ENCODE peak calls at places on chromosomes 5 and 9, in eight cellular contexts. Z is cardiac muscle cell, W is SK-N-SH, G is uterus, U is IMR-90, E is esophagus squamous epithelium, V is PC-9, M is aorta. K is an unnamed sample.

GRCh38 chr9:120365386-120365785 is 214.6 kb downstream of the CDK5RAP2 start:
- DNase-seq in Z (no peak), W (no peak), G (no peak), U (no peak), E (no peak), V (no peak), M (no peak), K (no peak)

GRCh38 chr5:96431376-96432244 is 1.4 kb downstream of the PCSK1 start:
- DNase-seq in Z (peak; percentile 64), W (no peak), G (peak; percentile 20), U (peak; percentile 35), E (no peak), V (no peak), M (peak; percentile 82), K (peak; percentile 23)

GRCh38 chr9:88818495-88819201 is 172.6 kb upstream of the S1PR3 start:
- DNase-seq in Z (peak; percentile 70), W (no peak), G (no peak), U (peak; percentile 62), E (no peak), V (no peak), M (no peak), K (peak; percentile 36)

GRCh38 chr9:13035822-13036221 is 243.7 kb downstream of the MPDZ start:
- DNase-seq in Z (no peak), W (no peak), G (no peak), U (no peak), E (no peak), V (no peak), M (no peak), K (no peak)

GRCh38 chr9:110099236-110099741 is 108.7 kb downstream of the C9orf152 start:
- DNase-seq in Z (peak; percentile 82), W (peak; percentile 50), G (peak; percentile 34), U (peak; percentile 84), E (no peak), V (peak; percentile 70), M (no peak), K (no peak)

GRCh38 chr9:132048191-132048590 is 31.5 kb downstream of the MED27 start:
- DNase-seq in Z (no peak), W (no peak), G (no peak), U (no peak), E (no peak), V (no peak), M (no peak), K (no peak)

GRCh38 chr5:176180781-176181180 is 57.4 kb upstream of the SIMC1 start:
- DNase-seq in Z (no peak), W (no peak), G (no peak), U (no peak), E (no peak), V (no peak), M (no peak), K (peak; percentile 59)

GRCh38 chr5:24642022-24642421 is 2.8 kb downstream of the CDH10 start:
- DNase-seq in Z (peak; percentile 12), W (peak; percentile 0), G (no peak), U (peak; percentile 0), E (no peak), V (no peak), M (no peak), K (no peak)

GRCh38 chr5:108003178-108003577 is 332.4 kb upstream of the EFNA5 start:
- DNase-seq in Z (peak; percentile 48), W (peak; percentile 12), G (no peak), U (peak; percentile 61), E (no peak), V (no peak), M (no peak), K (no peak)

GRCh38 chr5:17256839-17257238 is 39.4 kb downstream of the BASP1 start:
- DNase-seq in Z (no peak), W (no peak), G (no peak), U (no peak), E (no peak), V (no peak), M (no peak), K (no peak)
- H3K36me3 ChIP-seq in Z (no peaks in the 10 kb centered on the region), W (no peaks in the 10 kb centered on the region), G (no peaks in the 10 kb centered on the region), U (peaks cover 14% of the 10 kb centered on the region), E (no peaks in the 10 kb centered on the region), V (no peaks in the 10 kb centered on the region), M (no peaks in the 10 kb centered on the region), K (peaks cover 6% of the 10 kb centered on the region)

GRCh38 chr5:157730900-157731271 is 334 bp upstream of the THG1L start:
- DNase-seq in Z (no peak), W (no peak), G (no peak), U (no peak), E (no peak), V (no peak), M (no peak), K (no peak)
- H3K4me3 ChIP-seq in Z (peak overlapping the region; percentile 58), W (peak overlapping the region; percentile 93), G (peak overlapping the region; percentile 80), U (peak overlapping the region; percentile 65), E (peak overlapping the region; percentile 86), V (peak overlapping the region; percentile 69), M (peak overlapping the region; percentile 3), K (peak overlapping the region; percentile 82)

GRCh38 chr5:3593771-3594513 is 1.7 kb upstream of the IRX1 start:
- DNase-seq in Z (no peak), W (no peak), G (no peak), U (no peak), E (no peak), V (no peak), M (no peak), K (peak; percentile 63)

GRCh38 chr5:3590253-3590966 is 5.2 kb upstream of the IRX1 start:
- DNase-seq in Z (no peak), W (no peak), G (no peak), U (no peak), E (no peak), V (no peak), M (no peak), K (peak; percentile 76)

GRCh38 chr5:3594514-3595101 is 1.0 kb upstream of the IRX1 start:
- DNase-seq in Z (no peak), W (peak; percentile 25), G (no peak), U (no peak), E (no peak), V (no peak), M (no peak), K (peak; percentile 88)

GRCh38 chr5:3592298-3592697 is 3.3 kb upstream of the IRX1 start:
- DNase-seq in Z (no peak), W (peak; percentile 24), G (no peak), U (no peak), E (no peak), V (no peak), M (no peak), K (peak; percentile 88)

GRCh38 chr5:3590967-3591900 is 4.4 kb upstream of the IRX1 start:
- DNase-seq in Z (no peak), W (peak; percentile 17), G (no peak), U (no peak), E (no peak), V (no peak), M (no peak), K (peak; percentile 71)
- H3K27me3 ChIP-seq in Z (peaks cover 92% of the 10 kb centered on the region), W (peaks cover 59% of the 10 kb centered on the region), G (peaks cover 65% of the 10 kb centered on the region), U (peaks cover 41% of the 10 kb centered on the region), E (peaks cover 100% of the 10 kb centered on the region), V (peaks cover 22% of the 10 kb centered on the region), M (no peaks in the 10 kb centered on the region), K (peaks cover 91% of the 10 kb centered on the region)

DNA sequence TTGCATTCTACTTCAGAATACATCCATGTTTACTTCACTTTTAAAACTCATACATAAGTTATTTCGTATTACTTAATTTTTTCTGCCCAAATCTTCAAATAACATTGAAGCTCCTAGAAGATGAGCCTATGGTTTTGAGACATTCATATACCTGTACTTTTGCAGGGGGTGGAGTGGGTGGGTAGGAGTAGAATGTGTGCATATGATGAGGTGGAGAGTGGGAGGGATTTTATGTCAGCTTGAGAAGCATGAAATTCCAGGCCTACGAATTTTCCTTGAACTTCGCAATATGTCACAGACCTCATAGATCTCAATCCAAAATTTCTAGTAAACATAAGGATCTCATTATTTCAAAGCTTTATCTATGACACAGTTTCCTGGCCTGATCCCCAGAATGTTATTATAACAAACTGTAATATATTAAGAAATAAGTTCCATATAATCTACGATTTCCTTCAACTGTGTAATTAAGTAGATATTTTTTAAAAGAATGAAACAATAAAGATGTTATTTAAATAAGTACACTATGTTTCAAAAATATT is 19.7 kb upstream of the MOB3B start:
- DNase-seq in Z (peak; percentile 72), W (no peak), G (no peak), U (peak; percentile 36), E (no peak), V (no peak), M (no peak), K (no peak)
- H3K36me3 ChIP-seq in Z (peaks cover 13% of the 10 kb centered on the region), W (peaks cover 20% of the 10 kb centered on the region), G (no peaks in the 10 kb centered on the region), U (no peaks in the 10 kb centered on the region), E (no peaks in the 10 kb centered on the region), V (no peaks in the 10 kb centered on the region), M (no peaks in the 10 kb centered on the region), K (peaks cover 6% of the 10 kb centered on the region)

DNA sequence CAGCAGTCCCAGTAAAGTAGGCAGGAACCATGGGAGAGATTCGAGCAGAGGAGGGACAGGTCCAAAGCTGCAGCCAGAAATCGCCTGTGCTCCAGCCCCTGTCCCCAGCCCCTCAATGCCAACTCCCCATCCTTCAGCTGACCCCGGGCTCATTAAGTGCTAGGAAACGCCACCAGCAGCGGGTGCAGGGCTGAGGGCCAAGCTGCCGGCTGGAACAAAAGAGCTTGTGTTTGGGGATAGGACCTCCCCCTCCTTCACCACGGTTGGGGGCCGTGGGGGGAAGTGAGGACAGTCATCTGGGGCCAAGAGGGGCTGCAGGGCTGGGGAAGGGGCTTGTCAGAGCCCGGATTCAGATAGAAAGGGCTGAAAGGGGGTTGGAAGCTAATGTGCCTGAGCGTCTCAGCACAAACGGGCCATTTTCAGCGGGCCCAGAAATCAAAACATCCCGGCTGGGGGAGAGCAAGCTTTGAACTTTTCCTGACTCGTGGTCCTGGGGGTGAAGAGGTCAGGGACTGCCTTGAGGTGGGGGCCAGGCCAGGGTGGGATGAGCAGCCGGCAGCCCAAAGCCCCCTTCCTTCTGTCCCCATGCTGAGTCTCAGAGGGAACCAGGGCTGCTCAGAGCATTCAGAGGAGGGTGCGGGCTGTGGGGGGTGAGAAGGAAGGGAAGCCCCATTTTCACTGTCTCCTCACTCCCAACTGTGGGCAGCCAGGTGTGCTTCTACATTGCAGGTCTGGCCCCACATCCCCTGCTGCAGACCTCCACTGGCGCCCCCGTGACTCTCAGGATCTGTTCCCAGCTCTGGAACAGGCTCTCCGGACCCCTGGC is 69.4 kb upstream of the DAB2IP start:
- DNase-seq in Z (no peak), W (no peak), G (no peak), U (no peak), E (no peak), V (no peak), M (no peak), K (peak; percentile 80)
- H3K4me3 ChIP-seq in Z (no peak overlapping the region), W (no peak overlapping the region), G (no peak overlapping the region), U (no peak overlapping the region), E (no peak overlapping the region), V (no peak overlapping the region), M (no peak overlapping the region), K (no peak overlapping the region)

DNA sequence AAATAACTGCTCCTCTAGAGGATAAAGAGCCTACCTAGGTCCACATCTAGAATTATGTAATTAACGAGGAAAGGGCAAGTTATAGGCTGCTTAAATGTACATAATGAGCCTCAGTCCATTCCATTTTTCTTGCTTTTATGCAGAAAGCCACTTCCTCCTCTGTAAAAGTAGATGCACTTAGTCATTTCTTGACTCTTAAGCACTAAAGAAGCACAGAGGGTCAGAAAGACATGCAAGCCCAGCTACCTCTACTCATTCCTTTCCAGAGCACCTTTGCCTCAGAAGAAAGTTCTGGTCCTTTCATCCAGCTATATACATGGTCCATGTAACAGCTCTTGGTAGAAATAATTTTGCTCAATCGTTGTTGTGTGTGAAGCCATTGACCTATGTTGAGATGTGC is 308.0 kb upstream of the NREP start:
- DNase-seq in Z (no peak), W (no peak), G (no peak), U (no peak), E (no peak), V (no peak), M (no peak), K (no peak)
- H3K27me3 ChIP-seq in Z (no peaks in the 10 kb centered on the region), W (no peaks in the 10 kb centered on the region), G (no peaks in the 10 kb centered on the region), U (no peaks in the 10 kb centered on the region), E (no peaks in the 10 kb centered on the region), V (no peaks in the 10 kb centered on the region), M (no peaks in the 10 kb centered on the region), K (no peaks in the 10 kb centered on the region)

GRCh38 chr5:37054391-37054790 is 177.8 kb downstream of the NIPBL start:
- DNase-seq in Z (no peak), W (peak; percentile 24), G (no peak), U (no peak), E (no peak), V (no peak), M (no peak), K (no peak)
- H3K36me3 ChIP-seq in Z (peaks cover 78% of the 10 kb centered on the region), W (peaks cover 60% of the 10 kb centered on the region), G (peaks cover 4% of the 10 kb centered on the region), U (peaks cover 23% of the 10 kb centered on the region), E (peaks cover 5% of the 10 kb centered on the region), V (peaks cover 41% of the 10 kb centered on the region), M (peaks cover 2% of the 10 kb centered on the region), K (peaks cover 2% of the 10 kb centered on the region)

K was measured in H7.